ENCODE peak calls at places on chromosomes 16 and 17, in four cellular contexts. One of them, this sample, is unnamed.

GRCh38 chr17:69454051-69454450 is 39.6 kb downstream of the MAP2K6 start:
- DNase-seq in GM12878: no peak
- DNase-seq in K562: no peak
- DNase-seq in IMR-90: no peak
- DNase-seq in this sample: no peak

GRCh38 chr17:31788571-31788946 is 70.5 kb downstream of the COPRS start:
- DNase-seq in K562: no peak
- DNase-seq in GM12878: no peak
- DNase-seq in IMR-90: no peak
- DNase-seq in this sample: no peak

GRCh38 chr16:88353691-88354090 is 29.1 kb upstream of the ZNF469 start:
- DNase-seq in IMR-90: no peak
- DNase-seq in K562: no peak
- DNase-seq in GM12878: no peak
- DNase-seq in this sample: no peak

GRCh38 chr17:7238418-7239090 is 703 bp downstream of the PHF23 start:
- DNase-seq in GM12878: no peak
- DNase-seq in K562: peak
- DNase-seq in IMR-90: no peak
- DNase-seq in this sample: peak

GRCh38 chr16:24440296-24440695 is 99.1 kb upstream of the RBBP6 start:
- DNase-seq in IMR-90: no peak
- DNase-seq in K562: no peak
- DNase-seq in GM12878: no peak
- DNase-seq in this sample: no peak

GRCh38 chr17:40813804-40814203 is 8.6 kb downstream of the KRT10 start:
- DNase-seq in IMR-90: peak
- DNase-seq in GM12878: no peak
- DNase-seq in K562: no peak
- DNase-seq in this sample: peak

GRCh38 chr17:77640916-77641605 is 317.4 kb upstream of the TNRC6C start:
- DNase-seq in GM12878: no peak
- DNase-seq in K562: no peak
- DNase-seq in IMR-90: no peak
- DNase-seq in this sample: no peak

GRCh38 chr16:76532188-76532973 is 255.2 kb downstream of the CNTNAP4 start:
- DNase-seq in GM12878: no peak
- DNase-seq in IMR-90: no peak
- DNase-seq in K562: no peak
- DNase-seq in this sample: no peak

GRCh38 chr17:33572615-33573014 is 279.5 kb upstream of the ASIC2 start:
- DNase-seq in IMR-90: no peak
- DNase-seq in K562: no peak
- DNase-seq in GM12878: no peak
- DNase-seq in this sample: no peak

GRCh38 chr17:15892244-15892643 is 52.7 kb upstream of the ADORA2B start:
- DNase-seq in GM12878: no peak
- DNase-seq in IMR-90: no peak
- DNase-seq in K562: no peak
- DNase-seq in this sample: no peak

GRCh38 chr17:39757931-39758873 is 20.5 kb downstream of the GRB7 start:
- DNase-seq in K562: no peak
- DNase-seq in IMR-90: no peak
- DNase-seq in GM12878: peak
- DNase-seq in this sample: no peak

GRCh38 chr17:1495265-1495664 is 2.8 kb upstream of the MYO1C start:
- DNase-seq in K562: no peak
- DNase-seq in GM12878: no peak
- DNase-seq in IMR-90: no peak
- DNase-seq in this sample: no peak

GRCh38 chr17:78345791-78346494 is 13.9 kb downstream of the SOCS3 start:
- DNase-seq in IMR-90: no peak
- DNase-seq in GM12878: no peak
- DNase-seq in K562: no peak
- DNase-seq in this sample: no peak

GRCh38 chr16:84699147-84699711 is 571 bp upstream of the USP10 start:
- DNase-seq in K562: no peak
- DNase-seq in IMR-90: no peak
- DNase-seq in GM12878: no peak
- DNase-seq in this sample: peak

GRCh38 chr17:3801792-3802191 is 804 bp upstream of the ITGAE start:
- DNase-seq in K562: no peak
- DNase-seq in GM12878: no peak
- DNase-seq in IMR-90: no peak
- DNase-seq in this sample: no peak

GRCh38 chr16:70751593-70751992 is 49.4 kb downstream of the VAC14 start:
- DNase-seq in K562: no peak
- DNase-seq in IMR-90: no peak
- DNase-seq in GM12878: no peak
- DNase-seq in this sample: no peak

GRCh38 chr17:64262125-64262421 is 987 bp downstream of the TEX2 start:
- DNase-seq in K562: no peak
- DNase-seq in IMR-90: no peak
- DNase-seq in GM12878: no peak
- DNase-seq in this sample: no peak

GRCh38 chr17:65931246-65932149 is 260.4 kb downstream of the CEP112 start:
- DNase-seq in GM12878: no peak
- DNase-seq in K562: no peak
- DNase-seq in IMR-90: peak
- DNase-seq in this sample: no peak

GRCh38 chr16:49593423-49594040 is 219.9 kb downstream of the C16orf78 start:
- DNase-seq in IMR-90: no peak
- DNase-seq in GM12878: no peak
- DNase-seq in K562: no peak
- DNase-seq in this sample: no peak

GRCh38 chr16:84082110-84082509 is 34.6 kb downstream of the MBTPS1 start:
- DNase-seq in GM12878: no peak
- DNase-seq in K562: peak
- DNase-seq in IMR-90: no peak
- DNase-seq in this sample: no peak

GRCh38 chr17:72974605-72975232 is 117.8 kb downstream of the SLC39A11 start:
- DNase-seq in GM12878: no peak
- DNase-seq in K562: no peak
- DNase-seq in IMR-90: peak
- DNase-seq in this sample: no peak

GRCh38 chr16:16191493-16192167 is 31.7 kb downstream of the ABCC6 start:
- DNase-seq in K562: no peak
- DNase-seq in IMR-90: no peak
- DNase-seq in GM12878: no peak
- DNase-seq in this sample: peak

GRCh38 chr16:72962347-72962746 is 85.6 kb downstream of the ZFHX3 start:
- DNase-seq in IMR-90: no peak
- DNase-seq in GM12878: no peak
- DNase-seq in K562: no peak
- DNase-seq in this sample: no peak

GRCh38 chr17:37019117-37019744 is 70.5 kb downstream of the AATF start:
- DNase-seq in GM12878: no peak
- DNase-seq in K562: no peak
- DNase-seq in IMR-90: no peak
- DNase-seq in this sample: no peak

GRCh38 chr17:50676065-50676975 is 31.4 kb downstream of the ANKRD40 start:
- DNase-seq in IMR-90: no peak
- DNase-seq in K562: peak
- DNase-seq in GM12878: no peak
- DNase-seq in this sample: no peak

GRCh38 chr17:50153650-50154575 is 3.4 kb upstream of the PPP1R9B start:
- DNase-seq in K562: peak
- DNase-seq in IMR-90: no peak
- DNase-seq in GM12878: no peak
- DNase-seq in this sample: no peak

GRCh38 chr17:80855968-80856862 is 135.4 kb upstream of the CHMP6 start:
- DNase-seq in IMR-90: peak
- DNase-seq in K562: peak
- DNase-seq in GM12878: peak
- DNase-seq in this sample: peak

GRCh38 chr17:33205552-33205951 is 87.5 kb downstream of the ASIC2 start:
- DNase-seq in IMR-90: no peak
- DNase-seq in K562: peak
- DNase-seq in GM12878: no peak
- DNase-seq in this sample: no peak

GRCh38 chr16:84143784-84144199 is 1.2 kb downstream of the HSDL1 start:
- DNase-seq in GM12878: no peak
- DNase-seq in K562: no peak
- DNase-seq in IMR-90: no peak
- DNase-seq in this sample: no peak

GRCh38 chr16:31177136-31177535 is 2.8 kb upstream of the FUS start:
- DNase-seq in IMR-90: peak
- DNase-seq in K562: no peak
- DNase-seq in GM12878: no peak
- DNase-seq in this sample: no peak

GRCh38 chr16:3147757-3148104 is 12.9 kb downstream of the ZNF213 start:
- DNase-seq in K562: no peak
- DNase-seq in IMR-90: no peak
- DNase-seq in GM12878: no peak
- DNase-seq in this sample: no peak

GRCh38 chr16:79036541-79036940 is 564.0 kb downstream of the MAF start:
- DNase-seq in IMR-90: no peak
- DNase-seq in K562: no peak
- DNase-seq in GM12878: no peak
- DNase-seq in this sample: no peak

GRCh38 chr17:4711671-4712111 is 1.3 kb downstream of the ARRB2 start:
- DNase-seq in K562: no peak
- DNase-seq in IMR-90: no peak
- DNase-seq in GM12878: no peak
- DNase-seq in this sample: no peak

GRCh38 chr16:81608515-81609209 is 164.1 kb downstream of the CMIP start:
- DNase-seq in GM12878: no peak
- DNase-seq in IMR-90: peak
- DNase-seq in K562: peak
- DNase-seq in this sample: no peak

GRCh38 chr16:56363781-56364565 is 61.4 kb downstream of the AMFR start:
- DNase-seq in K562: no peak
- DNase-seq in IMR-90: no peak
- DNase-seq in GM12878: no peak
- DNase-seq in this sample: no peak

GRCh38 chr17:7219812-7220592 is at the start of the genes ACADVL and DLG4:
- DNase-seq in K562: peak
- DNase-seq in GM12878: no peak
- DNase-seq in IMR-90: peak
- DNase-seq in this sample: peak

DNA sequence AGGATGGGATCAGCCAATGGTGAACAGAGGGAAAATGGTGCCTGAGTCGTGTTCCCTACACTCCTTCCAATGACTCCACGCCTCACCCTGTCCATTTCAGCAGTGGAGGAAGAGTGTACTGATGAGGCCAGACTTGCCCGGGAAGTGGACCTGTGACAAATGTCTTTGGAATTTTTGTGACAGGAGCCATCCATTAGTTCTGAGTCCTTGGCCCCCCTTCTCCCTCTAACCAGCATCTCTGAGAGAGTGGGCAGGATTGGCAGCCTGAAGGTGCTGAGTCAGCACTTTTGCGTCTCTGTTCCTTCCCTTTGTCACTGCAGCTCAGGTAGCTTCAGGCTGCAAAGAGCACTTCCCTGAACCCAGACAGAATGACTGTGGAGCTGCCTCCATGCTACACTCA is 30.8 kb downstream of the BEAN1 start:
- DNase-seq in IMR-90: peak
- DNase-seq in GM12878: no peak
- DNase-seq in K562: no peak
- DNase-seq in this sample: no peak
- TF ChIP-seq FOS in IMR-90: no peak
- TF ChIP-seq FOS in GM12878: no peak
- TF ChIP-seq FOS in K562: no peak
- TF ChIP-seq FOS in this sample: no peak

GRCh38 chr17:44826123-44826790 is 3.8 kb downstream of the GJC1 start:
- DNase-seq in IMR-90: no peak
- DNase-seq in K562: no peak
- DNase-seq in GM12878: no peak
- DNase-seq in this sample: peak
- TF ChIP-seq FOS in IMR-90: no peak
- TF ChIP-seq FOS in K562: no peak
- TF ChIP-seq FOS in GM12878: no peak
- TF ChIP-seq FOS in this sample: no peak

GRCh38 chr17:17739388-17740066 is 58.3 kb downstream of the RAI1 start:
- DNase-seq in IMR-90: peak
- DNase-seq in GM12878: no peak
- DNase-seq in K562: peak
- DNase-seq in this sample: peak
- TF ChIP-seq FOS in IMR-90: peak
- TF ChIP-seq FOS in GM12878: no peak
- TF ChIP-seq FOS in K562: no peak
- TF ChIP-seq FOS in this sample: peak

DNA sequence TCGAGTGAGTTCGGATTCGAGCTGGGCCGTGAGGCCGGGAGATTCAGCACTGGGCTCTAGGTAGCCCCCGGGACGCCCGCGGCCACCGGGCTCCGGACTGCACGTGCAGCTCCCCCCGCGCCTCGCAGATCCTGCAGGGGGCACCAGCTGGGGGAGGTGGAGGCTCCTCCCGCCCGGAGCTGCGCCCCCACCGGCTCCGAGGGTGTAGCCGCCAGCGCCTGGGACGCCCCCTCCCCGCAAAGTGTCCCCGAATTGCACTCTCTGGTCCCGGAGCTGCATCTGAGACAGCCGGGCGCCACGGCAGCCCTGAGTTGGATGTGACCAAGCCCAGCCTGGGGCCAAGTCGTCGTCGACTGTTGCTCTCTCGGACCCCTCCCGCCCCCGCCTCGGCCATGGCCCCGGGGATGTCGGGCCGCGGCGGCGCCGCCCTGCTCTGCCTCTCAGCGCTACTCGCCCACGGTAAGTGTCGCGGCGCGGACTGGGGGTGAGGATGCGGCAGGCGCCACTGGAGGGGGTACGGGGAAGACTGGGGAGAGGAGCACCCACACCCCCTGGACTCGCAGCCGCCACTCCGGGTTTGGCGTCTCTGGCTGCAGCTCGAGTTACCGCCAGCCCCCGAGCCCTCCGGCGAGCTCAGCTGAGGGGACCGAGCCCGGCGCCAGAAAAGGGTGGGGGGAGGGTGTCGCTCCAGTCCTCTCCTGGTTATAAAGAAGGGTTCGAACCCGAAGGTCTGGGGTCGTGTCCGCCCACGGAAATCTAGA is 1.5 kb downstream of the TMEM132E start:
- DNase-seq in IMR-90: no peak
- DNase-seq in K562: peak
- DNase-seq in GM12878: no peak
- DNase-seq in this sample: no peak
- TF ChIP-seq FOS in IMR-90: no peak
- TF ChIP-seq FOS in K562: no peak
- TF ChIP-seq FOS in GM12878: no peak
- TF ChIP-seq FOS in this sample: no peak

DNA sequence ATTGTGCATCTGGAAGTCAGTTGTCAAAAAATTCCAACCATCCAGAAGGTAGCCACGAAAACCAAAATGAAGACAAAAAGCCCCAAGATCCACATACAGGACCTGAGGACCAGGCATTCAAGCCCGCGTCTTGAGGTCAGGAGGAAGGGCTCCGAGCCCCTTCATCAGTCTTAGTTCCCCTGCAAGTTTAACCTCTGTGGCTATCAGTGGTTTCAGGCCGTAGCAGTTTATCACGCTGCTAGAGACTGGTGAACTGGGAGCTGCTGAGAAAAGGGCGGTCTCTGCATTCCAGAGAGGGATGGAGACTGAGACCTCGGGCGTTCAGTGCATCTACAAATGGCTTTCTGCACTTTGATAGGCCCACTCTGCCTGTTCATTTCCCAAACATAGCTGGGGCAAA is 70.6 kb downstream of the IRF8 start:
- DNase-seq in IMR-90: peak
- DNase-seq in GM12878: no peak
- DNase-seq in K562: no peak
- DNase-seq in this sample: no peak
- TF ChIP-seq FOS in IMR-90: no peak
- TF ChIP-seq FOS in GM12878: no peak
- TF ChIP-seq FOS in K562: no peak
- TF ChIP-seq FOS in this sample: no peak

GRCh38 chr17:20157078-20157360 is 147.9 kb downstream of the SPECC1 start:
- DNase-seq in IMR-90: no peak
- DNase-seq in K562: no peak
- DNase-seq in GM12878: no peak
- DNase-seq in this sample: no peak
- TF ChIP-seq FOS in IMR-90: no peak
- TF ChIP-seq FOS in K562: no peak
- TF ChIP-seq FOS in GM12878: no peak
- TF ChIP-seq FOS in this sample: no peak